ENCODE peak calls at places on chromosomes 11 and 22, in four cellular contexts. One of them, this sample, is unnamed.
A peak's percentile ranks its signal among the peaks of the same experiment; 100 is the strongest.

GRCh38 chr22:39300198-39300830 is 19.1 kb downstream of the RPL3 start:
- DNase-seq in activated T-helper 1 cell treated with Interleukin-2 at 50 U/mL for 16 hours: no peak
- DNase-seq in activated CD4-positive, CD25-positive, alpha-beta regulatory T cell treated with anti-CD3 and anti-CD28 coated beads, Interleukin-2, amount 50 U/mL, for 16 hours: no peak
- DNase-seq in GM12891: no peak
- DNase-seq in this sample: no peak

GRCh38 chr11:110433393-110434333 is 3.9 kb downstream of the FDX1 start:
- DNase-seq in activated T-helper 1 cell treated with Interleukin-2 at 50 U/mL for 16 hours: no peak
- DNase-seq in activated CD4-positive, CD25-positive, alpha-beta regulatory T cell treated with anti-CD3 and anti-CD28 coated beads, Interleukin-2, amount 50 U/mL, for 16 hours: no peak
- DNase-seq in GM12891: no peak
- DNase-seq in this sample: no peak

GRCh38 chr22:24088796-24089195 is 77.7 kb downstream of the CABIN1 start:
- DNase-seq in activated T-helper 1 cell treated with Interleukin-2 at 50 U/mL for 16 hours: no peak
- DNase-seq in activated CD4-positive, CD25-positive, alpha-beta regulatory T cell treated with anti-CD3 and anti-CD28 coated beads, Interleukin-2, amount 50 U/mL, for 16 hours: no peak
- DNase-seq in GM12891: no peak
- DNase-seq in this sample: no peak

GRCh38 chr11:5591613-5592012 is 4.8 kb upstream of the TRIM6 start:
- DNase-seq in activated T-helper 1 cell treated with Interleukin-2 at 50 U/mL for 16 hours: no peak
- DNase-seq in activated CD4-positive, CD25-positive, alpha-beta regulatory T cell treated with anti-CD3 and anti-CD28 coated beads, Interleukin-2, amount 50 U/mL, for 16 hours: no peak
- DNase-seq in GM12891: no peak
- DNase-seq in this sample: no peak

GRCh38 chr11:88181776-88182175 is 6.5 kb upstream of the RAB38 start:
- DNase-seq in activated T-helper 1 cell treated with Interleukin-2 at 50 U/mL for 16 hours: no peak
- DNase-seq in activated CD4-positive, CD25-positive, alpha-beta regulatory T cell treated with anti-CD3 and anti-CD28 coated beads, Interleukin-2, amount 50 U/mL, for 16 hours: no peak
- DNase-seq in GM12891: no peak
- DNase-seq in this sample: no peak

GRCh38 chr11:14390669-14391068 is 31.7 kb upstream of the RRAS2 start:
- DNase-seq in activated T-helper 1 cell treated with Interleukin-2 at 50 U/mL for 16 hours: no peak
- DNase-seq in activated CD4-positive, CD25-positive, alpha-beta regulatory T cell treated with anti-CD3 and anti-CD28 coated beads, Interleukin-2, amount 50 U/mL, for 16 hours: no peak
- DNase-seq in GM12891: no peak
- DNase-seq in this sample: no peak

GRCh38 chr11:93054881-93055280 is 85.4 kb downstream of the MTNR1B start:
- DNase-seq in activated T-helper 1 cell treated with Interleukin-2 at 50 U/mL for 16 hours: no peak
- DNase-seq in activated CD4-positive, CD25-positive, alpha-beta regulatory T cell treated with anti-CD3 and anti-CD28 coated beads, Interleukin-2, amount 50 U/mL, for 16 hours: no peak
- DNase-seq in GM12891: no peak
- DNase-seq in this sample: no peak

GRCh38 chr11:16981651-16982194 is 32.5 kb downstream of the PLEKHA7 start:
- DNase-seq in activated T-helper 1 cell treated with Interleukin-2 at 50 U/mL for 16 hours: no peak
- DNase-seq in activated CD4-positive, CD25-positive, alpha-beta regulatory T cell treated with anti-CD3 and anti-CD28 coated beads, Interleukin-2, amount 50 U/mL, for 16 hours: no peak
- DNase-seq in GM12891: no peak
- DNase-seq in this sample: no peak

GRCh38 chr22:37283393-37283937 is 1.2 kb downstream of the CYTH4 start:
- DNase-seq in activated T-helper 1 cell treated with Interleukin-2 at 50 U/mL for 16 hours: peak; percentile 48
- DNase-seq in activated CD4-positive, CD25-positive, alpha-beta regulatory T cell treated with anti-CD3 and anti-CD28 coated beads, Interleukin-2, amount 50 U/mL, for 16 hours: no peak
- DNase-seq in GM12891: no peak
- DNase-seq in this sample: no peak

GRCh38 chr11:130573767-130574166 is 125.3 kb downstream of the ADAMTS15 start:
- DNase-seq in activated T-helper 1 cell treated with Interleukin-2 at 50 U/mL for 16 hours: no peak
- DNase-seq in activated CD4-positive, CD25-positive, alpha-beta regulatory T cell treated with anti-CD3 and anti-CD28 coated beads, Interleukin-2, amount 50 U/mL, for 16 hours: no peak
- DNase-seq in GM12891: no peak
- DNase-seq in this sample: no peak

This sample was measured in SK-N-MC.